ENCODE peak calls at places on chromosomes 6 and 20, in four cellular contexts. P is dorsolateral prefrontal cortex, V is psoas muscle, H is lower lobe of right lung. G is an unnamed sample.
A peak's percentile ranks its signal among the peaks of the same experiment; 100 is the strongest.

GRCh38 chr6:44563397-44563796 is 175.9 kb downstream of the CDC5L start:
- DNase-seq in P (no peak), H (no peak), V (no peak), G (peak; percentile 19)

GRCh38 chr6:79544939-79545450 is 7.8 kb upstream of the LCA5 start:
- DNase-seq in H (peak; percentile 67), P (peak; percentile 61), V (peak; percentile 65), G (no peak)

GRCh38 chr20:5608104-5608447 is 142.1 kb upstream of the SHLD1 start:
- DNase-seq in H (no peak), V (no peak), P (no peak), G (no peak)

GRCh38 chr6:127971945-127972391 is 71.1 kb upstream of the THEMIS start:
- DNase-seq in H (no peak), V (no peak), P (no peak), G (no peak)

GRCh38 chr6:116629467-116630063 is 13.3 kb downstream of the RSPH4A start:
- DNase-seq in H (no peak), P (no peak), V (no peak), G (no peak)

GRCh38 chr20:26208296-26209091 is 511.8 kb upstream of the ZNF337 start:
- DNase-seq in H (peak; percentile 75), V (peak; percentile 12), P (no peak), G (peak; percentile 73)

GRCh38 chr6:37783831-37784584 is 35.5 kb upstream of the ZFAND3 start:
- DNase-seq in V (peak; percentile 37), P (peak; percentile 49), H (peak; percentile 56), G (no peak)

GRCh38 chr6:64590965-64591364 is 955.4 kb downstream of the PHF3 start:
- DNase-seq in V (no peak), H (no peak), P (no peak), G (no peak)

GRCh38 chr6:136250686-136251008 is 536 bp upstream of the MTFR2 start:
- DNase-seq in V (no peak), P (no peak), H (no peak), G (no peak)

GRCh38 chr20:37686762-37687477 is 6.9 kb upstream of the CTNNBL1 start:
- DNase-seq in V (no peak), P (no peak), H (no peak), G (no peak)

GRCh38 chr6:169816975-169817374 is 65.6 kb downstream of the ERMARD start:
- DNase-seq in P (no peak), V (no peak), H (no peak), G (no peak)

GRCh38 chr6:147117009-147117408 is 87.2 kb upstream of the STXBP5 start:
- DNase-seq in P (no peak), V (no peak), H (no peak), G (no peak)

GRCh38 chr6:89122625-89123024 is 4.8 kb upstream of the SRSF12 start:
- DNase-seq in H (no peak), P (no peak), V (no peak), G (no peak)

GRCh38 chr6:2767327-2767985 is 2.3 kb downstream of the WRNIP1 start:
- DNase-seq in V (no peak), P (no peak), H (no peak), G (no peak)

GRCh38 chr6:47144306-47144705 is 102.2 kb upstream of the ADGRF1 start:
- DNase-seq in H (no peak), V (no peak), P (no peak), G (no peak)

GRCh38 chr6:12137480-12137879 is 125.4 kb downstream of the HIVEP1 start:
- DNase-seq in H (no peak), P (no peak), V (peak; percentile 34), G (no peak)

GRCh38 chr6:3287976-3288707 is 29.4 kb downstream of the PSMG4 start:
- DNase-seq in P (peak; percentile 20), V (no peak), H (no peak), G (peak; percentile 51)

GRCh38 chr6:35808688-35809087 is 3.5 kb downstream of the LHFPL5 start:
- DNase-seq in H (no peak), V (no peak), P (peak; percentile 39), G (no peak)

GRCh38 chr6:108616973-108617372 is 56.3 kb downstream of the FOXO3 start:
- DNase-seq in V (no peak), H (no peak), P (no peak), G (no peak)

GRCh38 chr6:108616544-108616943 is 55.8 kb downstream of the FOXO3 start:
- DNase-seq in H (no peak), V (no peak), P (no peak), G (no peak)

GRCh38 chr6:108619431-108620197 is 58.9 kb downstream of the FOXO3 start:
- DNase-seq in V (no peak), P (no peak), H (no peak), G (no peak)

GRCh38 chr6:108621117-108621516 is 60.4 kb downstream of the FOXO3 start:
- DNase-seq in H (no peak), V (peak; percentile 76), P (no peak), G (no peak)

GRCh38 chr6:108618623-108619152 is 58.0 kb downstream of the FOXO3 start:
- DNase-seq in P (no peak), H (no peak), V (no peak), G (no peak)
- H3K4me3 ChIP-seq in P (no peak overlapping the region), H (no peak overlapping the region), V (peak overlapping the region; percentile 12), G (no peak overlapping the region)

GRCh38 chr6:122400467-122401089 is 1.1 kb downstream of the HSF2 start:
- DNase-seq in P (no peak), V (no peak), H (no peak), G (no peak)

GRCh38 chr6:122399055-122399347 is 451 bp upstream of the HSF2 start:
- DNase-seq in H (no peak), P (no peak), V (no peak), G (no peak)

GRCh38 chr6:122400121-122400450 is 634 bp downstream of the HSF2 start:
- DNase-seq in H (no peak), P (no peak), V (no peak), G (no peak)

GRCh38 chr6:122399348-122400120 is at the start of gene HSF2:
- DNase-seq in P (peak; percentile 98), H (peak; percentile 97), V (peak; percentile 96), G (peak; percentile 98)

DNA sequence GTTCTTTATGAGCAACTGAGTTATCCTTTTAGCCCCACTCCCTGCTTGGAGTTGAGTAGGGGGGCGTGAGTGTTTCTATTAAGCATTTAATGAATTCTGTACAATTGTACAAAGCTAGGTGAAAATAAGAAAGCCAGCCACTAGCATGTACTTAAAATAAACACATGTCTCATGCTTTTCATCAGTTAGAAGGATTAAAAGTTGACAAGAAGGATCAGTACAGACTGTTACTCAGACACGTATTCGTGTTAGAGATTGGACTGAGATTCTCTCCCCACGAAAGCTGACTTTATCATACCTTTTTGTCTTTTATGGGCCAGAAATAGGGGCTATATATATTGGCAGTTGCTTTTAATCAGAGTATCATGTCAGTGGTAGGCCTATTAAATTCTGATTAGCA is 1.7 kb downstream of the HSF2 start:
- DNase-seq in V (no peak), H (no peak), P (no peak), G (no peak)
- H3K4me3 ChIP-seq in V (peak overlapping the region; percentile 95), H (peak overlapping the region; percentile 99), P (peak overlapping the region; percentile 81), G (no peak overlapping the region)

GRCh38 chr20:23086931-23087411 is 847 bp upstream of the CD93 start:
- DNase-seq in H (peak; percentile 65), P (no peak), V (peak; percentile 49), G (peak; percentile 85)

GRCh38 chr20:23084845-23085355 is 1.2 kb downstream of the CD93 start:
- DNase-seq in P (no peak), H (no peak), V (no peak), G (no peak)

GRCh38 chr20:23084282-23084844 is 1.8 kb downstream of the CD93 start:
- DNase-seq in H (no peak), P (no peak), V (no peak), G (no peak)

GRCh38 chr20:23086056-23086551 is at the start of gene CD93:
- DNase-seq in P (no peak), H (peak; percentile 55), V (no peak), G (peak; percentile 85)

DNA sequence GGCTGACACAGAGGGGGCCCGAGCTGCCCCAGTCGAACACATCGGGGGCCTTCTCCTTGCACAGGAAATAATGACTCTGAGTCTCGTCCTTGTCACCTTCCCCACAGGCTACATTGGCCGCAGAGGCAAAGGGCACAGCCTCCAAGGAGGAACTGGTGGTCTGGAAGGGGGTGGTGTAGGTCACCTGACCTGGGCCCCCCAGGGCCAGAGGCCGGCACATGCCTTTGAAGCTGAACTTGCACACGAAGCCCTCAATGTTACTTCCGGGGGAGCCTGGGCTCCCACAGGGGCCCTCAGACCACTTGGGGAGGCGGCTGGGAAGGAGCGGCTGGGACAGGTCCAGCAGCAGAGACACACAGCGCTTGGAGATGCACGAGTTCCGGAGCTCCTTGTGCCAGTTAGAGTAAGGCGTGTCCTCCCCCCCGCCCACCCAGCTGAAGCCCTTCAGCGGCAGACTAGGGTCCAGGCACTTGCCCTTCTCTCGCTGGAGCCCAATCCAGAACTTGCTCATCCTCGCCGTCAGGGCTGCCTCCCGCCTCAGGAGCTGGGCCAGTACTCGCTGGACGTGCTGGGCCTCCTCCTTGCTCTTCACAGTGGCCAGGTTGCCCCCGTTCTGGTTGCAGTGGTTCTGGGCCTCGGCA is 589 bp downstream of the CD93 start:
- DNase-seq in H (peak; percentile 53), V (no peak), P (no peak), G (peak; percentile 83)
- H3K4me3 ChIP-seq in H (peak overlapping the region; percentile 56), V (peak overlapping the region; percentile 67), P (no peak overlapping the region), G (peak overlapping the region; percentile 22)

GRCh38 chr6:45892696-45893095 is 123.0 kb downstream of the CLIC5 start:
- DNase-seq in H (no peak), P (no peak), V (no peak), G (no peak)
- H3K4me3 ChIP-seq in H (no peak overlapping the region), P (no peak overlapping the region), V (no peak overlapping the region), G (no peak overlapping the region)

G was measured in spleen.